ENCODE peak calls at places on chromosome 1, in seven cellular contexts. F is hepatocyte, C is PC-3, R is prostate gland, U is heart left ventricle, X is body of pancreas, T is psoas muscle. A is an unnamed sample. For H3K27me3 and H3K36me3, the result is how much of the 10 kb centered on the place peaks cover.

GRCh38 chr1:167501513-167502191 is 16.7 kb downstream of the CD247 start:
- DNase-seq in F (no peak), C (no peak), R (no peak), U (no peak), X (peak), T (no peak), A (no peak)

GRCh38 chr1:170730443-170730842 is 66.5 kb downstream of the PRRX1 start:
- DNase-seq in F (no peak), C (peak), R (no peak), U (no peak), X (no peak), T (no peak), A (no peak)

GRCh38 chr1:82517586-82517985 is 716.9 kb downstream of the ADGRL2 start:
- DNase-seq in F (peak), C (peak), R (no peak), U (peak), X (peak), T (no peak), A (peak)

GRCh38 chr1:151832318-151832984 is 849 bp upstream of the RORC start:
- DNase-seq in F (peak), C (peak), R (peak), U (peak), X (peak), T (peak), A (peak)

GRCh38 chr1:194225781-194226180 is 1039.4 kb upstream of the B3GALT2 start:
- DNase-seq in F (no peak), C (no peak), R (no peak), U (no peak), X (no peak), T (no peak), A (no peak)

GRCh38 chr1:115251856-115252255 is 86.2 kb downstream of the NGF start:
- DNase-seq in F (peak), C (peak), R (no peak), U (no peak), X (no peak), T (no peak), A (no peak)

GRCh38 chr1:35764283-35764682 is 5.5 kb downstream of the CLSPN start:
- DNase-seq in F (no peak), C (no peak), R (no peak), U (no peak), X (no peak), T (no peak), A (no peak)

GRCh38 chr1:235105051-235106043 is 23.3 kb downstream of the TOMM20 start:
- DNase-seq in F (no peak), C (no peak), R (no peak), U (no peak), X (no peak), T (no peak), A (no peak)

GRCh38 chr1:201562659-201563405 is 23.9 kb downstream of the NAV1 start:
- DNase-seq in F (peak), C (no peak), R (no peak), U (no peak), X (no peak), T (no peak), A (no peak)

GRCh38 chr1:161052899-161053298 is 7.1 kb upstream of the USF1 start:
- DNase-seq in F (no peak), C (no peak), R (no peak), U (no peak), X (no peak), T (no peak), A (no peak)

GRCh38 chr1:161054232-161054631 is 8.5 kb upstream of the USF1 start:
- DNase-seq in F (no peak), C (no peak), R (no peak), U (no peak), X (no peak), T (no peak), A (no peak)

GRCh38 chr1:161059293-161059692 is 10.4 kb downstream of the ARHGAP30 start:
- DNase-seq in F (no peak), C (no peak), R (no peak), U (no peak), X (no peak), T (no peak), A (no peak)

GRCh38 chr1:161051219-161051618 is 5.4 kb upstream of the USF1 start:
- DNase-seq in F (no peak), C (no peak), R (no peak), U (no peak), X (no peak), T (no peak), A (no peak)

DNA sequence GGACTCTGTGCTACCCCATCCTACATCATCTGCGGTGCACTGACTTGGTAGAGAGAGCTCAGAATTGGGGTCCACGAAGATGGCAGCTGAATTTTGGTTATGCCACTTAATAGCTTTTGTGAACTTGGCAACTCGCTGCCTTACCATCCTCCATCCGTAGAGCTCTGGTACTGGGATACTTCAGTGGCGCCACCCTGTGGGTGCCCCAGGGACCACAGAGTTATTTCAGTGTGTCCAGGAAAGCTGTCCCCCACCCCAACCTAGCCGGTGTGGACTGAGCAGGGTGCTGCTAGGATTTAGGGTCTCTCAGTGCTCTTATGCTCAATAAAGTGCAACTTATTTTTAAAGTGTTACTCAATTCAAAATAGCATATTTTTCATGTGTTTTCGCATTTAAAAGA is 9.0 kb upstream of the USF1 start:
- DNase-seq in F (no peak), C (no peak), R (no peak), U (no peak), X (no peak), T (no peak), A (no peak)
- TF ChIP-seq CTCF in F (no peak), C (peak), R (no peak), U (no peak), X (no peak), T (no peak), A (no peak)

GRCh38 chr1:24118410-24119242 is 6.7 kb upstream of the MYOM3 start:
- DNase-seq in F (peak), C (no peak), R (no peak), U (no peak), X (peak), T (peak), A (peak)
- H3K27me3 ChIP-seq in F (under half), C (under half), R (under half), U (under half), X (under half), T (under half), A (under half)

DNA sequence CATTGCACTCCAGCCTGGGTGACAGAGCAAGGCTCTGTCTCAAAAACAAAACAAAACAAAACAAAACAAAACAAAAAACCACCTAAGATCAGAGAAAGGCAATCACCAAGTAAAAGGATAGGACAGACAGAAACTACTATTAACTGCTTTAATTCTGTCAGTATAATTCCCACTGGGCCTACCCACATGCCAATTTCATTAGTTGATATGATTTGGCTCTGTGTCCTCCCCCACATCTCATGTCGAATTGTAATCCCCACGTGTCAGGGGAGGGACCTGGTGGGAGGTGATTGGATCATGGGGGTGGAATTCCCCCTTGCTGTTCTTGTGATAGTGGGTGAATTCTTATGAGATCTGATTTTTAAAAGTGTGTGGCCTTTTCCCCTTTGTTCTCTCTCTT is 27.2 kb upstream of the CAPZB start:
- DNase-seq in F (no peak), C (no peak), R (no peak), U (no peak), X (no peak), T (no peak), A (no peak)
- H3K36me3 ChIP-seq in F (under half), C (under half), R (under half), U (under half), X (under half), T (under half), A (under half)

GRCh38 chr1:12052997-12053686 is 10.0 kb upstream of the TNFRSF8 start:
- DNase-seq in F (no peak), C (no peak), R (peak), U (peak), X (no peak), T (peak), A (no peak)
- TF ChIP-seq CTCF in F (no peak), C (no peak), R (no peak), U (no peak), X (no peak), T (no peak), A (no peak)

GRCh38 chr1:11749996-11750395 is 12.0 kb upstream of the C1orf167 start:
- DNase-seq in F (no peak), C (no peak), R (no peak), U (no peak), X (no peak), T (no peak), A (no peak)

GRCh38 chr1:11748294-11749202 is 12.6 kb downstream of the AGTRAP start:
- DNase-seq in F (no peak), C (no peak), R (no peak), U (no peak), X (no peak), T (no peak), A (no peak)

GRCh38 chr1:11751087-11751486 is 10.9 kb upstream of the C1orf167 start:
- DNase-seq in F (no peak), C (no peak), R (no peak), U (no peak), X (no peak), T (no peak), A (no peak)

GRCh38 chr1:11746795-11747487 is 11.0 kb downstream of the AGTRAP start:
- DNase-seq in F (no peak), C (no peak), R (no peak), U (peak), X (peak), T (no peak), A (no peak)

DNA sequence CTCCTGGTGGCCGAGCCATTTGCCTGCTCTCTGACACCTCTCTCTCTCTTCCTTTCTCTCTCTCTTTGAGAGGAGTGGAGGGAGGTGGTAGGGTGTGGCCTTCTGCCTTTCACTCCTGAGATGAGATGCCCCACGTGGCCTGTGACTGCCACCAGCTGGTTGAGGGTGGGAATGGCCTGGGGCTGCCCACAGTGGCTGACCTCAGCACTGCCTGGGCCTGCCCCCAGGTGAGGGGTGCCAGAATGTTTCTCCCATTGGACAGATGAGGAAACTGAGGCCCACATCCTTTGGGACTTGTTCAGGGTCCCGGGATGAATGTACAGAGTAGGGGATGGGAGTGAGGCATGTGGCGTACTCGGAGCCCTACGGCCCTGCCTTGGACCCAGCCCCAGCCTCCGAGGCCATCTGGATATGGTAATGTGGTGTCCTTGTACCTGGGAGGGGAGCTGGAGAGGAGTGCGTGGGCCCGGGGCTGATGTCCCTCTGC is 12.7 kb upstream of the C1orf167 start:
- DNase-seq in F (peak), C (no peak), R (peak), U (peak), X (peak), T (peak), A (peak)
- H3K27me3 ChIP-seq in F (under half), C (under half), R (under half), U (under half), X (under half), T (under half), A (under half)

DNA sequence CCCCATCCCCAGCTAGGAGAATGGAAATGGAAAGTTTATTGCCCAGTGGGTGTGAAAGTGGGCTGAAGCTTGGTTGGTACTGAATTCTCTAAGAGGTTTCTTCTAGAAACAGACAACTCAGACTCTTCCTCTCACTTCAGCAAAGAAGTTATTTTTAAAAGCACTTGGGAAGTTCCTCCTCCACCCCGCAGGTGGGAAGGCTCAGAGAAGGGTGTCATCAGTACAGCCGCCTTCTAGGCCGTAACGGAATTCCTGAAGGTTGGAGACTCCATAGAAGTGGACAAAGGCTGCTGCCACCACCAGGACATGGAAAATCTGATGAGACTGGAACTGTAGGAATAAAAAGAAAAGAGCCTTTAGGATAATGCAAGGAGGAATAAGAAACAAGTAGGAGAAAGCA is 14.3 kb upstream of the KLHL12 start:
- DNase-seq in F (no peak), C (no peak), R (no peak), U (no peak), X (no peak), T (no peak), A (no peak)
- H3K36me3 ChIP-seq in F (under half), C (half or more), R (under half), U (under half), X (under half), T (under half), A (under half)